ENCODE peak calls at places on chromosomes 1 and 21, in seven cellular contexts. O is HuH-7.5, P is T1000, J is left cardiac atrium, T is heart left ventricle, F is NCI-H2029 treated with DMSO at 0.1 percent for 48 hours, N is COR-L47. U is an unnamed sample.

GRCh38 chr1:50985094-50985493 is 15.0 kb downstream of the CDKN2C start:
- DNase-seq in O (no peak), P (no peak), J (no peak), T (no peak), F (peak; percentile 68), N (no peak), U (no peak)

GRCh38 chr1:93680121-93681094 is 1.2 kb downstream of the BCAR3 start:
- DNase-seq in O (peak; percentile 80), P (peak; percentile 51), J (peak; percentile 88), T (peak; percentile 87), F (peak; percentile 46), N (no peak), U (peak; percentile 62)

GRCh38 chr1:35544976-35545375 is 12.2 kb downstream of the KIAA0319L start:
- DNase-seq in O (no peak), P (no peak), J (peak; percentile 73), T (no peak), F (peak; percentile 26), N (no peak), U (no peak)

GRCh38 chr1:180791806-180792205 is 120.9 kb upstream of the KIAA1614 start:
- DNase-seq in O (no peak), P (no peak), J (no peak), T (no peak), F (peak; percentile 24), N (no peak), U (peak; percentile 5)

GRCh38 chr1:200211157-200211556 is 183.6 kb downstream of the NR5A2 start:
- DNase-seq in O (no peak), P (no peak), J (no peak), T (no peak), F (no peak), N (no peak), U (no peak)

GRCh38 chr1:157878059-157878458 is 36.5 kb upstream of the CD5L start:
- DNase-seq in O (no peak), P (no peak), J (no peak), T (no peak), F (peak; percentile 11), N (peak; percentile 20), U (peak; percentile 4)

GRCh38 chr1:52727114-52727586 is 897 bp downstream of the ZYG11B start:
- DNase-seq in O (peak; percentile 37), P (no peak), J (no peak), T (no peak), F (peak; percentile 69), N (no peak), U (no peak)

GRCh38 chr21:42848932-42849758 is 30.2 kb downstream of the WDR4 start:
- DNase-seq in O (no peak), P (no peak), J (no peak), T (no peak), F (no peak), N (no peak), U (no peak)

GRCh38 chr1:30807318-30808066 is 49.9 kb upstream of the LAPTM5 start:
- DNase-seq in O (no peak), P (peak; percentile 58), J (peak; percentile 55), T (peak; percentile 79), F (peak; percentile 48), N (peak; percentile 78), U (no peak)

GRCh38 chr21:26550357-26550756 is 22.7 kb downstream of the CYYR1 start:
- DNase-seq in O (no peak), P (no peak), J (no peak), T (no peak), F (no peak), N (no peak), U (no peak)

GRCh38 chr1:36306210-36306901 is at the start of gene SH3D21:
- DNase-seq in O (peak; percentile 67), P (no peak), J (no peak), T (peak; percentile 76), F (peak; percentile 15), N (peak; percentile 48), U (no peak)

GRCh38 chr1:224262373-224263054 is 67.5 kb downstream of the NVL start:
- DNase-seq in O (no peak), P (no peak), J (no peak), T (no peak), F (no peak), N (no peak), U (no peak)

GRCh38 chr1:87495147-87495546 is 166.5 kb downstream of the LMO4 start:
- DNase-seq in O (no peak), P (no peak), J (no peak), T (no peak), F (no peak), N (no peak), U (no peak)

GRCh38 chr1:37282763-37283162 is 191.6 kb upstream of the ZC3H12A start:
- DNase-seq in O (no peak), P (no peak), J (no peak), T (no peak), F (no peak), N (no peak), U (no peak)

GRCh38 chr1:240122639-240123604 is 31.2 kb downstream of the FMN2 start:
- DNase-seq in O (no peak), P (no peak), J (no peak), T (no peak), F (peak; percentile 79), N (peak; percentile 95), U (no peak)

GRCh38 chr1:47436979-47437517 is 796 bp upstream of the FOXD2 start:
- DNase-seq in O (no peak), P (no peak), J (peak; percentile 43), T (no peak), F (no peak), N (no peak), U (peak; percentile 26)

GRCh38 chr1:164689672-164690655 is 131.0 kb downstream of the PBX1 start:
- DNase-seq in O (no peak), P (no peak), J (no peak), T (no peak), F (no peak), N (no peak), U (no peak)

GRCh38 chr1:231678021-231678432 is 51.4 kb downstream of the DISC1 start:
- DNase-seq in O (no peak), P (no peak), J (no peak), T (no peak), F (no peak), N (no peak), U (no peak)

GRCh38 chr1:205507896-205508714 is 3.6 kb downstream of the CDK18 start:
- DNase-seq in O (no peak), P (no peak), J (no peak), T (no peak), F (no peak), N (no peak), U (no peak)

GRCh38 chr1:24872446-24872845 is 57.6 kb downstream of the RUNX3 start:
- DNase-seq in O (no peak), P (no peak), J (no peak), T (no peak), F (no peak), N (no peak), U (no peak)

GRCh38 chr1:180230416-180230790 is 339 bp downstream of the LHX4 start:
- DNase-seq in O (no peak), P (no peak), J (no peak), T (no peak), F (no peak), N (no peak), U (peak; percentile 33)

GRCh38 chr1:17423781-17424245 is 15.7 kb downstream of the RCC2 start:
- DNase-seq in O (no peak), P (no peak), J (no peak), T (no peak), F (no peak), N (no peak), U (no peak)

U was measured in H54.